ENCODE peak calls at places on chromosomes 13 and 19, in ten cellular contexts. A, R, D, B, M, T, O, K, X and E are unnamed samples.

GRCh38 chr13:43760257-43760656 is 26.5 kb downstream of the ENOX1 start:
- DNase-seq in A (no peak), R (no peak), D (no peak), B (no peak), M (no peak), T (no peak), O (no peak), K (no peak), X (no peak), E (no peak)

GRCh38 chr13:32150239-32150638 is 118.7 kb downstream of the FRY start:
- DNase-seq in A (no peak), R (no peak), D (no peak), B (no peak), M (no peak), T (no peak), O (no peak), K (peak; percentile 28), X (no peak), E (no peak)

GRCh38 chr19:54108496-54108895 is 5.8 kb downstream of the NDUFA3 start:
- DNase-seq in A (no peak), R (no peak), D (no peak), B (no peak), M (no peak), T (no peak), O (no peak), K (no peak), X (no peak), E (peak; percentile 11)

GRCh38 chr19:11196406-11197287 is 698 bp downstream of the KANK2 start:
- DNase-seq in A (peak; percentile 53), R (peak; percentile 54), D (peak; percentile 53), B (no peak), M (no peak), T (no peak), O (no peak), K (peak; percentile 67), X (peak; percentile 17), E (peak; percentile 99)

GRCh38 chr13:30145709-30146367 is 161.5 kb downstream of the KATNAL1 start:
- DNase-seq in A (no peak), R (no peak), D (no peak), B (no peak), M (no peak), T (no peak), O (no peak), K (no peak), X (no peak), E (no peak)

GRCh38 chr19:35563207-35563829 is at the start of gene ATP4A:
- DNase-seq in A (no peak), R (no peak), D (no peak), B (no peak), M (no peak), T (no peak), O (no peak), K (no peak), X (no peak), E (peak; percentile 63)

GRCh38 chr19:1360818-1361461 is 22.8 kb upstream of the NDUFS7 start:
- DNase-seq in A (no peak), R (no peak), D (no peak), B (peak; percentile 70), M (peak; percentile 64), T (no peak), O (no peak), K (peak; percentile 87), X (peak; percentile 46), E (peak; percentile 98)

GRCh38 chr19:41746593-41747227 is 8.6 kb upstream of the CEACAM6 start:
- DNase-seq in A (peak; percentile 72), R (peak; percentile 41), D (no peak), B (peak; percentile 2), M (peak; percentile 85), T (peak; percentile 10), O (peak; percentile 22), K (no peak), X (peak; percentile 67), E (peak; percentile 65)

GRCh38 chr19:48424694-48425219 is 21.0 kb upstream of the GRWD1 start:
- DNase-seq in A (peak; percentile 34), R (no peak), D (no peak), B (no peak), M (peak; percentile 50), T (no peak), O (no peak), K (no peak), X (peak; percentile 77), E (peak; percentile 95)

GRCh38 chr19:48444933-48445194 is 919 bp upstream of the GRWD1 start:
- DNase-seq in A (no peak), R (no peak), D (no peak), B (no peak), M (no peak), T (no peak), O (no peak), K (no peak), X (no peak), E (no peak)

GRCh38 chr13:22103046-22103445 is 432.2 kb downstream of the FGF9 start:
- DNase-seq in A (no peak), R (no peak), D (no peak), B (no peak), M (no peak), T (no peak), O (no peak), K (no peak), X (no peak), E (no peak)

GRCh38 chr19:49335784-49336481 is 727 bp downstream of the CD37 start:
- DNase-seq in A (peak; percentile 70), R (no peak), D (no peak), B (no peak), M (no peak), T (no peak), O (no peak), K (no peak), X (no peak), E (no peak)

GRCh38 chr13:33973194-33973593 is 155.2 kb downstream of the RFC3 start:
- DNase-seq in A (no peak), R (no peak), D (no peak), B (no peak), M (no peak), T (no peak), O (no peak), K (no peak), X (no peak), E (no peak)

GRCh38 chr13:108306768-108307332 is 37.3 kb downstream of the TNFSF13B start:
- DNase-seq in A (no peak), R (no peak), D (no peak), B (no peak), M (no peak), T (no peak), O (no peak), K (no peak), X (no peak), E (no peak)

GRCh38 chr13:90485441-90485840 is 862.0 kb upstream of the MIR17HG start:
- DNase-seq in A (no peak), R (no peak), D (no peak), B (peak; percentile 74), M (no peak), T (no peak), O (no peak), K (no peak), X (peak; percentile 85), E (peak; percentile 25)

GRCh38 chr19:19185853-19186728 is 5.9 kb downstream of the BORCS8 start:
- DNase-seq in A (peak; percentile 64), R (peak; percentile 62), D (peak; percentile 56), B (no peak), M (peak; percentile 95), T (peak; percentile 50), O (peak; percentile 60), K (no peak), X (peak; percentile 57), E (peak; percentile 86)

GRCh38 chr13:44814836-44815235 is 174.4 kb downstream of the NUFIP1 start:
- DNase-seq in A (no peak), R (no peak), D (no peak), B (no peak), M (no peak), T (no peak), O (no peak), K (no peak), X (no peak), E (no peak)

GRCh38 chr13:98239156-98240076 is 62.3 kb upstream of the RNF113B start:
- DNase-seq in A (no peak), R (peak; percentile 36), D (no peak), B (no peak), M (no peak), T (no peak), O (no peak), K (no peak), X (peak; percentile 49), E (no peak)

GRCh38 chr13:78787189-78787588 is 128.2 kb upstream of the OBI1 start:
- DNase-seq in A (no peak), R (no peak), D (no peak), B (no peak), M (peak; percentile 22), T (no peak), O (no peak), K (no peak), X (no peak), E (no peak)

GRCh38 chr13:34749046-34749445 is 193.0 kb upstream of the NBEA start:
- DNase-seq in A (no peak), R (no peak), D (no peak), B (no peak), M (no peak), T (no peak), O (no peak), K (no peak), X (no peak), E (no peak)

GRCh38 chr13:31476266-31476665 is 263.1 kb upstream of the RXFP2 start:
- DNase-seq in A (no peak), R (no peak), D (peak; percentile 35), B (peak; percentile 62), M (no peak), T (no peak), O (no peak), K (peak; percentile 16), X (no peak), E (peak; percentile 47)

GRCh38 chr13:76286178-76286577 is 600.0 kb downstream of the KCTD12 start:
- DNase-seq in A (no peak), R (no peak), D (no peak), B (peak; percentile 59), M (no peak), T (no peak), O (no peak), K (no peak), X (no peak), E (no peak)

GRCh38 chr13:22812793-22813192 is 368.0 kb upstream of the SGCG start:
- DNase-seq in A (no peak), R (no peak), D (no peak), B (no peak), M (no peak), T (no peak), O (no peak), K (no peak), X (no peak), E (no peak)

GRCh38 chr13:72151241-72151640 is 284.2 kb upstream of the DACH1 start:
- DNase-seq in A (no peak), R (no peak), D (no peak), B (peak; percentile 42), M (no peak), T (no peak), O (no peak), K (no peak), X (no peak), E (no peak)